ENCODE peak calls at places on chromosomes 1 and 21, in six cellular contexts. S is NCI-H1092, Q is stomach, T is DMS153, F is anterior cingulate cortex, B is D341Med. V is an unnamed sample.

GRCh38 chr1:10794724-10795304 is 1.6 kb downstream of the CASZ1 start:
- DNase-seq in F (no peak), T (no peak), S (no peak), B (peak), Q (no peak), V (no peak)

GRCh38 chr1:10833630-10834557 is 37.4 kb upstream of the CASZ1 start:
- DNase-seq in F (no peak), S (no peak), Q (no peak), T (peak), B (no peak), V (no peak)

GRCh38 chr1:228104526-228105251 is 1.6 kb upstream of the C1orf35 start:
- DNase-seq in F (no peak), T (no peak), B (peak), Q (no peak), S (no peak), V (no peak)

GRCh38 chr1:15684468-15685283 is 556 bp downstream of the PLEKHM2 start:
- DNase-seq in B (peak), T (no peak), Q (peak), S (no peak), F (no peak), V (no peak)

GRCh38 chr1:210022044-210022443 is 84.0 kb downstream of the SYT14 start:
- DNase-seq in B (no peak), T (no peak), Q (no peak), F (no peak), S (no peak), V (no peak)

GRCh38 chr1:5200006-5200405 is 545.6 kb downstream of the AJAP1 start:
- DNase-seq in F (no peak), S (no peak), Q (no peak), B (no peak), T (no peak), V (no peak)

GRCh38 chr1:155858805-155859233 is 548 bp upstream of the SYT11 start:
- DNase-seq in S (no peak), F (no peak), Q (no peak), T (no peak), B (no peak), V (no peak)

GRCh38 chr1:204096931-204097330 is 24.0 kb downstream of the SOX13 start:
- DNase-seq in Q (no peak), F (no peak), T (no peak), B (no peak), S (no peak), V (no peak)

GRCh38 chr1:185695299-185695698 is 38.9 kb upstream of the HMCN1 start:
- DNase-seq in F (no peak), T (no peak), S (no peak), Q (no peak), B (no peak), V (no peak)

GRCh38 chr1:196902344-196902743 is 14.5 kb downstream of the CFHR4 start:
- DNase-seq in F (no peak), Q (no peak), T (no peak), S (no peak), B (no peak), V (no peak)

GRCh38 chr1:2876846-2877245 is 75.4 kb upstream of the TTC34 start:
- DNase-seq in B (no peak), T (no peak), Q (no peak), S (no peak), F (no peak), V (no peak)

GRCh38 chr1:7046314-7046713 is 261.1 kb downstream of the CAMTA1 start:
- DNase-seq in B (no peak), T (no peak), Q (peak), F (no peak), S (peak), V (no peak)

GRCh38 chr1:155093938-155094621 is 15.4 kb downstream of the EFNA3 start:
- DNase-seq in S (peak), B (peak), T (peak), Q (no peak), F (peak), V (no peak)

GRCh38 chr1:225561675-225562074 is 91.2 kb downstream of the ENAH start:
- DNase-seq in S (no peak), T (no peak), B (no peak), F (no peak), Q (no peak), V (no peak)

GRCh38 chr1:60348884-60349283 is 275.3 kb upstream of the C1orf87 start:
- DNase-seq in T (no peak), S (no peak), Q (no peak), F (no peak), B (no peak), V (no peak)

GRCh38 chr1:40634901-40635655 is 30.4 kb downstream of the RIMS3 start:
- DNase-seq in T (no peak), F (no peak), B (no peak), Q (no peak), S (no peak), V (no peak)

GRCh38 chr1:181712636-181713238 is 229.4 kb downstream of the CACNA1E start:
- DNase-seq in F (no peak), Q (no peak), T (no peak), S (no peak), B (no peak), V (no peak)

GRCh38 chr1:1170891-1171550 is 2.7 kb upstream of the TTLL10 start:
- DNase-seq in F (no peak), B (peak), T (no peak), Q (no peak), S (no peak), V (no peak)

GRCh38 chr1:116921301-116921885 is 11.7 kb downstream of the PTGFRN start:
- DNase-seq in Q (no peak), T (no peak), B (no peak), S (no peak), F (no peak), V (no peak)

GRCh38 chr1:21272540-21272939 is 17.7 kb downstream of the ECE1 start:
- DNase-seq in T (no peak), Q (no peak), S (no peak), F (no peak), B (no peak), V (no peak)

GRCh38 chr1:151897861-151898468 is 11.3 kb downstream of the THEM4 start:
- DNase-seq in F (no peak), Q (no peak), B (no peak), S (no peak), T (no peak), V (no peak)

GRCh38 chr1:49686107-49686506 is 337.6 kb downstream of the AGBL4 start:
- DNase-seq in B (peak), T (no peak), S (no peak), F (no peak), Q (no peak), V (no peak)

GRCh38 chr21:40719615-40720014 is 127.3 kb downstream of the DSCAM start:
- DNase-seq in S (no peak), F (no peak), T (no peak), Q (no peak), B (no peak), V (no peak)

GRCh38 chr1:97834903-97835302 is 85.9 kb downstream of the DPYD start:
- DNase-seq in Q (no peak), B (peak), T (no peak), F (no peak), S (no peak), V (no peak)

GRCh38 chr1:176515310-176515709 is 52.3 kb downstream of the PAPPA2 start:
- DNase-seq in T (peak), B (no peak), S (peak), F (no peak), Q (no peak), V (no peak)

GRCh38 chr1:145782166-145783099 is 41.5 kb downstream of the RNF115 start:
- DNase-seq in Q (no peak), T (no peak), B (no peak), S (no peak), F (no peak), V (no peak)

GRCh38 chr1:154583691-154584212 is 16.2 kb downstream of the CHRNB2 start:
- DNase-seq in T (no peak), B (no peak), Q (no peak), S (no peak), F (no peak), V (no peak)

GRCh38 chr1:220123889-220124288 is 30.0 kb downstream of the IARS2 start:
- DNase-seq in F (no peak), S (no peak), B (peak), T (no peak), Q (no peak), V (no peak)

GRCh38 chr1:8408151-8408839 is 90.4 kb downstream of the SLC45A1 start:
- DNase-seq in Q (peak), S (no peak), B (no peak), T (no peak), F (peak), V (no peak)

GRCh38 chr1:245858683-245859509 is 648.2 kb downstream of the SMYD3 start:
- DNase-seq in S (no peak), F (no peak), B (no peak), Q (no peak), T (no peak), V (no peak)

GRCh38 chr1:93051961-93052360 is 27.1 kb upstream of the MTF2 start:
- DNase-seq in F (no peak), B (no peak), T (no peak), S (no peak), Q (no peak), V (no peak)

GRCh38 chr1:169115891-169116585 is 9.5 kb downstream of the ATP1B1 start:
- DNase-seq in B (no peak), F (no peak), T (no peak), S (no peak), Q (peak), V (no peak)

GRCh38 chr1:35192056-35192852 is 691 bp downstream of the SFPQ start:
- DNase-seq in F (peak), T (peak), B (peak), S (peak), Q (peak), V (peak)

GRCh38 chr21:29078884-29079765 is 5.7 kb upstream of the CCT8 start:
- DNase-seq in T (no peak), B (no peak), F (peak), Q (no peak), S (no peak), V (no peak)

GRCh38 chr1:28437924-28438699 is 67.7 kb upstream of the RCC1 start:
- DNase-seq in T (peak), B (peak), Q (peak), F (no peak), S (no peak), V (no peak)

GRCh38 chr1:55081905-55082296 is 42.6 kb downstream of the PCSK9 start:
- DNase-seq in Q (no peak), F (no peak), B (no peak), S (no peak), T (no peak), V (no peak)

GRCh38 chr1:64962447-64962846 is 3.9 kb downstream of the JAK1 start:
- DNase-seq in Q (no peak), T (no peak), S (no peak), B (no peak), F (no peak), V (no peak)

V was measured in T-helper 22 cell.